ENCODE peak calls at places on chromosomes 11 and 22, in five cellular contexts. N, X, S, F and K are unnamed samples.

GRCh38 chr11:114319716-114320328 is 23.6 kb downstream of the NNMT start:
- DNase-seq in S (no peak), F (peak), N (no peak), X (no peak), K (no peak)

GRCh38 chr11:129694538-129694937 is 121.1 kb upstream of the TMEM45B start:
- DNase-seq in N (no peak), S (peak), F (no peak), X (no peak), K (no peak)

GRCh38 chr11:92556435-92556834 is 331.8 kb downstream of the FAT3 start:
- DNase-seq in F (peak), N (peak), S (peak), X (peak), K (peak)

GRCh38 chr22:23781533-23781932 is 5.2 kb upstream of the SMARCB1 start:
- DNase-seq in X (peak), S (no peak), F (no peak), N (peak), K (peak)

GRCh38 chr22:40491990-40492631 is 121.7 kb downstream of the SGSM3 start:
- DNase-seq in F (peak), N (peak), X (no peak), S (no peak), K (peak)

GRCh38 chr11:119338318-119338890 is 2.3 kb downstream of the C1QTNF5 start:
- DNase-seq in X (peak), N (no peak), F (peak), S (peak), K (peak)

GRCh38 chr22:19440411-19441195 is 6.9 kb downstream of the C22orf39 start:
- DNase-seq in F (no peak), X (no peak), S (no peak), N (no peak), K (no peak)

GRCh38 chr11:27204527-27204926 is 158.5 kb downstream of the CCDC34 start:
- DNase-seq in X (no peak), F (no peak), N (no peak), S (no peak), K (no peak)

GRCh38 chr22:24417200-24417599 is 10.2 kb upstream of the ADORA2A start:
- DNase-seq in N (no peak), S (no peak), X (no peak), F (no peak), K (no peak)

GRCh38 chr11:26268980-26269660 is 62.8 kb upstream of the ANO3 start:
- DNase-seq in X (no peak), N (no peak), F (no peak), S (no peak), K (no peak)

GRCh38 chr11:65488273-65489058 is 10.4 kb upstream of the MALAT1 start:
- DNase-seq in N (peak), F (peak), S (peak), X (peak), K (peak)

GRCh38 chr22:19579880-19580279 is 55.7 kb upstream of the CLDN5 start:
- DNase-seq in F (no peak), X (no peak), S (no peak), N (no peak), K (no peak)

GRCh38 chr22:41311487-41311886 is 10.2 kb downstream of the ZC3H7B start:
- DNase-seq in F (no peak), N (no peak), S (no peak), X (no peak), K (no peak)

GRCh38 chr11:1271002-1271401 is 38.4 kb downstream of the TOLLIP start:
- DNase-seq in S (peak), F (no peak), N (peak), X (no peak), K (no peak)

GRCh38 chr22:46561435-46561905 is 24.1 kb upstream of the CELSR1 start:
- DNase-seq in X (no peak), N (no peak), S (peak), F (no peak), K (no peak)

GRCh38 chr11:2443881-2444300 is 423 bp downstream of the TRPM5 start:
- DNase-seq in N (no peak), X (no peak), S (no peak), F (no peak), K (no peak)

GRCh38 chr22:39176067-39176621 is 23.7 kb upstream of the CBX7 start:
- DNase-seq in S (no peak), X (no peak), N (peak), F (peak), K (peak)

GRCh38 chr11:128555606-128556005 is 31.8 kb downstream of the ETS1 start:
- DNase-seq in N (peak), X (no peak), F (peak), S (peak), K (peak)

GRCh38 chr11:60857378-60858232 is 1.9 kb upstream of the PTGDR2 start:
- DNase-seq in N (no peak), S (no peak), F (no peak), X (no peak), K (no peak)

GRCh38 chr11:36292311-36292722 is 3.1 kb upstream of the COMMD9 start:
- DNase-seq in X (peak), F (peak), N (peak), S (peak), K (peak)

GRCh38 chr22:19824197-19825015 is 30.3 kb downstream of the GNB1L start:
- DNase-seq in S (no peak), X (no peak), F (no peak), N (no peak), K (no peak)

GRCh38 chr11:73380897-73381410 is 4.8 kb downstream of the RELT start:
- DNase-seq in X (no peak), S (no peak), N (no peak), F (no peak), K (no peak)

GRCh38 chr11:73383249-73384126 is 7.3 kb downstream of the RELT start:
- DNase-seq in S (peak), F (peak), X (no peak), N (peak), K (no peak)

GRCh38 chr11:73381589-73381988 is 5.4 kb downstream of the RELT start:
- DNase-seq in F (no peak), X (no peak), N (no peak), S (no peak), K (no peak)

GRCh38 chr11:73382747-73383146 is 6.5 kb downstream of the RELT start:
- DNase-seq in S (no peak), X (no peak), F (no peak), N (no peak), K (no peak)

GRCh38 chr11:73382183-73382582 is 6.0 kb downstream of the RELT start:
- DNase-seq in S (no peak), X (no peak), N (no peak), F (no peak), K (no peak)
- H3K4me3 ChIP-seq in S (no peak), X (no peak), N (no peak), F (no peak), K (no peak)

GRCh38 chr11:75380245-75380644 is 19.1 kb upstream of the RPS3 start:
- DNase-seq in S (no peak), F (no peak), X (no peak), N (no peak), K (no peak)

GRCh38 chr11:75374646-75375045 is 23.2 kb upstream of the ARRB1 start:
- DNase-seq in S (no peak), N (no peak), X (no peak), F (no peak), K (no peak)

GRCh38 chr11:75375626-75376025 is 23.7 kb upstream of the RPS3 start:
- DNase-seq in S (no peak), F (no peak), N (no peak), X (no peak), K (no peak)

GRCh38 chr11:75371930-75372876 is 20.7 kb upstream of the ARRB1 start:
- DNase-seq in N (peak), X (no peak), S (no peak), F (no peak), K (no peak)

DNA sequence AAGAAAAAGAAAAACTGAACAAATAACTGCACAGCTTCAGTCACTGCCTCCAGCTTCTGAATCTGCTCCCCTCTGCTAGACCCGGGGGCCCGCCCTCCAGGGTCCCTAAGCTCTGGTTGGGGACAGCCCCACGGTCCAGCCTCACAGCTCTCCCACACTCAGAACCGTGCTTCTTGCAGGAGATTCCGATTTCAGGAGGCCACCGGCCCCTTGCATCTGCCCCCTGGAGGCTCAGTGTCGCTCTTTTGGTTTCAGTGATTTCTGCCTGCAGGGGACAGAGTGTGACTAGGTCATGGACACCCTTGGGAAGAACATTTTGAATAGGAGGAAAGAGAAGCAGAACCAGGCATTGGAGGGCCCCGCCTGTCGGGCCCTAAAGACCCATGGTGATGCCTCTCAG is 23.1 kb upstream of the RPS3 start:
- DNase-seq in S (no peak), X (no peak), N (no peak), F (no peak), K (no peak)
- TF ChIP-seq CTCF in S (peak), X (no peak), N (peak), F (no peak), K (no peak)

GRCh38 chr11:103652013-103652412 is 384.4 kb upstream of the DDI1 start:
- DNase-seq in X (peak), S (peak), N (peak), F (peak), K (no peak)

GRCh38 chr11:103650330-103650729 is 386.1 kb upstream of the DDI1 start:
- DNase-seq in S (no peak), F (no peak), X (no peak), N (no peak), K (no peak)

GRCh38 chr11:103649401-103649895 is 387.0 kb upstream of the DDI1 start:
- DNase-seq in N (no peak), X (peak), F (no peak), S (no peak), K (no peak)

GRCh38 chr11:103648670-103649400 is 387.6 kb upstream of the DDI1 start:
- DNase-seq in N (no peak), S (no peak), X (peak), F (peak), K (peak)

DNA sequence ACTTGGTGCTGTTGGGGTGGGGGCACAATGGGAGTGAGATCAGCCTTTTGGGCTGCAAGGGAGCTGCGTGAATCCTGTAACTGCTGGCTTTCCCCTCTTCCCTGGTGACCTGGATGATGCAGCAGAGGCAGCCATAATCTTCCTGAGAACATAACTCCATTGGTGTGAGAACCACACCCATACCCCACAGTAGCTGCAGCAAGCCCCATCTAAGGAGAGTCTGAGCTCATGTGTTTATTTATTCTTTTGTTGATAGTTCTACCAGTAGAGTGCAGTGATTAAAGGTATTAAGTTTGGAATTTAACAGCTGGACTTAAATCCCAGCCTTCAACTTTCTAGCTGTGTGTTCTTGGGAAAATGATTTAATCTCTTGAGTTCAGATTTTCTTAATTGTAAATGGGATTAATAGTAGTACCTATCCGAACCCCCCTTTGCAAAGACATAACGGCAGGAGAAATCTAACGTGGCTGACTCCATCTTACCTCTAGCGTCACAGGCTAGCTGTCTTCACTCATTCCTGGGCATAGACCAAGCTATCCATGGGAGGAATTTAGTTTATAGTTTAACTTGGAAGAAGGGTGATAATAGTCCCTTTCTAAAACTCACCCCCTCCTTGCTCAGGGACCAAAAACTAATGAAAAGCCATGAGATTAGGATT is 385.0 kb upstream of the DDI1 start:
- DNase-seq in X (no peak), N (no peak), F (no peak), S (no peak), K (no peak)
- H3K4me3 ChIP-seq in X (no peak), N (no peak), F (no peak), S (no peak), K (no peak)

GRCh38 chr22:49699476-49699875 is 128.2 kb downstream of the BRD1 start:
- DNase-seq in X (no peak), S (no peak), N (no peak), F (no peak), K (no peak)

GRCh38 chr22:49703391-49703926 is 124.2 kb downstream of the BRD1 start:
- DNase-seq in F (no peak), X (no peak), S (no peak), N (no peak), K (no peak)

GRCh38 chr22:49702068-49702397 is 125.6 kb downstream of the BRD1 start:
- DNase-seq in X (no peak), F (no peak), N (no peak), S (no peak), K (no peak)

GRCh38 chr22:49699928-49700498 is 127.7 kb downstream of the BRD1 start:
- DNase-seq in F (no peak), S (no peak), X (no peak), N (no peak), K (no peak)

DNA sequence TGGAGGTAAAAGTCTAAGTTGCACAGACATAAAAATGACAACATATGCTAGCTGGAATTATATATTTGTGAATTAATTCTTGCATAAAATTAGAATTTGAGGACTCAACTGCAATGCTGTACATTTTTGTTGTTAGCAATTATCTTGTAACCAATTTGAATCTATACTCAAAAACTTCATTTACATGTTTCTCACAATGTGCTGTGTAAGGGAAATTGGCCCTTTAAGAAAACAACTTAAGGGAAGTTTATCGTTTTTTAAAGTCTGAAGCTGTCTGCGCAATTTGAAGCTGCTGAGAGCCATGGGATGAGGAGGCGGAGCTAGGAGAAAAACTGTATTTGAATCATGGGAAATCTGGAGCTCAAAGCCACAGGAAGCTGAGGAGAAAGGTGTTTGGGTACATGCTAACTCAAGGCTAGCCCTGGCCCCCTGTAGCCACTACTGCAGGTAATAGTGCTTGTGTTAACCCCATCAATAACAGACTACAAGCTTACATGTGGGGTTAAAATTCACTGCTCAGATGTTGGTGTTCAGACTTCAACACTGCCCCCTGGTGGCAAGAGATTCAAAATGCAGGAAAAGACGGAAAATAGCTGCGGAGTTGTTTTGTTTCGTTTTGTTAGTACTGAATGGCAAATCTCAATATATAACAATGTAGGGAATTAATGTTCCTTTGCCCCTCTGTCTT is 126.1 kb downstream of the BRD1 start:
- DNase-seq in X (no peak), S (no peak), F (no peak), N (no peak), K (no peak)
- TF ChIP-seq CTCF in X (peak), S (peak), F (peak), N (peak), K (peak)

GRCh38 chr11:64150481-64151239 is 15.3 kb downstream of the MACROD1 start:
- DNase-seq in S (no peak), N (no peak), X (no peak), F (no peak), K (no peak)
- H3K4me3 ChIP-seq in S (no peak), N (no peak), X (no peak), F (no peak), K (no peak)

GRCh38 chr11:113272281-113272680 is 42.1 kb upstream of the TTC12 start:
- DNase-seq in S (no peak), F (no peak), X (no peak), N (no peak), K (no peak)

GRCh38 chr11:113275602-113276001 is 38.8 kb upstream of the TTC12 start:
- DNase-seq in N (no peak), S (no peak), F (no peak), X (no peak), K (no peak)

GRCh38 chr11:113273720-113274119 is 40.7 kb upstream of the TTC12 start:
- DNase-seq in N (no peak), S (no peak), F (no peak), X (no peak), K (no peak)

GRCh38 chr11:113272927-113273615 is 41.3 kb upstream of the TTC12 start:
- DNase-seq in N (no peak), F (no peak), S (no peak), X (no peak), K (no peak)

GRCh38 chr11:113274708-113275582 is 39.4 kb upstream of the TTC12 start:
- DNase-seq in S (no peak), N (no peak), F (peak), X (peak), K (no peak)
- TF ChIP-seq CTCF in S (peak), N (peak), F (peak), X (peak), K (peak)

GRCh38 chr11:77082838-77083552 is 16.2 kb downstream of the CAPN5 start:
- DNase-seq in F (peak), S (peak), X (no peak), N (peak), K (peak)

GRCh38 chr11:77080643-77081210 is 14.0 kb downstream of the CAPN5 start:
- DNase-seq in N (no peak), S (no peak), F (peak), X (no peak), K (peak)

GRCh38 chr11:77081381-77081851 is 14.6 kb downstream of the CAPN5 start:
- DNase-seq in S (no peak), N (no peak), X (no peak), F (no peak), K (no peak)

GRCh38 chr11:77083553-77084245 is 16.9 kb downstream of the CAPN5 start:
- DNase-seq in N (no peak), S (no peak), F (no peak), X (no peak), K (no peak)

DNA sequence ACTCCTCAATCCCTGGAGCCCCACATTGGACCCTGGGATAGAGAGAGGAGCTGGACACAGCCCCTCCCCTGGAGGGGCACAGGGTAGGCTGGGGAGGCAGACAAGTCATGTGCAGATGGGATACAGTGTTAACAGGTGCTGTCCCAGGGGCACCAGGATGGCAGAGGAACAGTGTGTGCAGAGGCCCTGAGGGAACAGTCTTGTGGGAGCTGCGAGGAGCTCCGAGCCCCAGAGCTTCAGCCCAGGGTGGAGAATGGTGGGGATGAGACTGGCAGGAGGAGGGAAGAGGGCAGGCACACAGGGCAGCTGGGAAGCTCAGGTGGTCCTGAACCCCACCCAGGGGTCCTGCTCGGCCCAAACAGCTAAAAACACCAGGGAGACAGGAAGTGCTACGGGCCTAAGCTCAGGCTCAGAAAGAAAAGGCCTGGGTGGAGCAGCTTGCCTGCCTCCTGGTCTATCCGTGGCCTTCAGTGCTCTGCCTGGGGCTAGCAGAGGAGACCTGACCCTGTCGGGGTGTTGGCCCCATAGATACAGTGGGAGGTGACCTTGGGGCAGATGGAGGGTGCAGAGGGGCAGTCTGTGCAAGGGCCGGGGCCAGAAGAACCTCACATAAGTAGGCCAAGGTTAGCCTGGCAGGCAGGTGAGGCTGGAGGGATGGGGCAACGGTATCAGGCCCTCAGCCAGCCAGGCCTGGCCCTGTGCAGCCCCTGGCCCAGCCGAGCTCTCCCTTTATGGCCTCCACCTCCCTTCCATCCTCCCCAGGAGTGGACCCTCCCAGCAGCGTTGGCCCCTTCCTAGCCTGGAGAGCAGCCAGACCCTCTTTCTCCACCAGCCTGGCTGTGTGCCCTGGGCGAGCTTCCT is 15.4 kb downstream of the CAPN5 start:
- DNase-seq in S (no peak), X (no peak), F (no peak), N (no peak), K (no peak)
- H3K4me3 ChIP-seq in S (no peak), X (no peak), F (no peak), N (no peak), K (no peak)